ENCODE peak calls at places on chromosomes 16 and 17, in ten cellular contexts. P is brain microvascular endothelial cell; G is progenitor cell of endocrine pancreas; U is fibroblast of mammary gland; F is breast epithelium; V is HL-60; R is kidney epithelial cell; L is CD4-positive, alpha-beta T cell; Z is left lung; C is endodermal cell. W is an unnamed sample.

GRCh38 chr17:33266116-33266515 is 27.0 kb downstream of the ASIC2 start:
- DNase-seq in U (peak; percentile 44), R (no peak), V (no peak), F (no peak), G (no peak), P (no peak), Z (no peak), C (no peak), L (no peak), W (no peak)

GRCh38 chr17:73639322-73639721 is 4.9 kb downstream of the SDK2 start:
- DNase-seq in P (no peak), C (peak; percentile 44), L (no peak), Z (no peak), R (no peak), F (no peak), G (no peak), V (no peak), U (peak; percentile 41), W (no peak)

GRCh38 chr16:1158456-1159324 is 5.8 kb downstream of the CACNA1H start:
- DNase-seq in L (no peak), Z (no peak), C (no peak), G (no peak), V (no peak), F (no peak), R (no peak), P (no peak), U (peak; percentile 8), W (no peak)

GRCh38 chr16:73048292-73049050 is 543 bp upstream of the ZFHX3 start:
- DNase-seq in G (no peak), C (no peak), Z (peak; percentile 67), F (no peak), V (no peak), P (no peak), R (no peak), U (no peak), L (no peak), W (no peak)

GRCh38 chr17:47987240-47987835 is 16.4 kb downstream of the CDK5RAP3 start:
- DNase-seq in L (no peak), R (no peak), V (no peak), Z (no peak), C (peak; percentile 81), P (no peak), G (no peak), F (no peak), U (no peak), W (no peak)

GRCh38 chr17:66549731-66550207 is 247.4 kb downstream of the PRKCA start:
- DNase-seq in L (no peak), U (peak; percentile 73), G (no peak), F (no peak), V (no peak), P (peak; percentile 69), Z (no peak), C (peak; percentile 70), R (peak; percentile 83), W (no peak)

GRCh38 chr16:2598723-2599122 is 60.9 kb downstream of the PDPK1 start:
- DNase-seq in V (no peak), C (no peak), R (no peak), L (no peak), Z (no peak), F (no peak), P (no peak), U (no peak), G (no peak), W (no peak)

GRCh38 chr17:76539631-76540271 is at the start of gene PRCD:
- DNase-seq in L (no peak), C (peak; percentile 75), G (no peak), R (no peak), Z (no peak), F (no peak), P (no peak), U (no peak), V (no peak), W (no peak)

GRCh38 chr17:49277638-49278037 is 47.1 kb upstream of the PHOSPHO1 start:
- DNase-seq in G (no peak), P (no peak), V (no peak), R (no peak), F (no peak), U (peak; percentile 14), Z (no peak), C (no peak), L (no peak), W (no peak)

GRCh38 chr17:79400989-79401703 is 209.7 kb downstream of the RBFOX3 start:
- DNase-seq in G (peak; percentile 71), F (peak; percentile 65), C (peak; percentile 95), Z (peak; percentile 61), U (peak; percentile 45), P (peak; percentile 57), V (peak; percentile 57), L (peak; percentile 67), R (no peak), W (peak; percentile 70)

GRCh38 chr16:30357715-30358576 is 2.8 kb upstream of the CD2BP2 start:
- DNase-seq in G (no peak), L (no peak), F (no peak), R (no peak), U (no peak), P (no peak), Z (peak; percentile 29), C (no peak), V (no peak), W (no peak)

GRCh38 chr17:32298721-32299578 is 33.3 kb downstream of the RHBDL3 start:
- DNase-seq in L (no peak), P (no peak), R (no peak), G (no peak), V (no peak), U (no peak), F (peak; percentile 57), C (no peak), Z (no peak), W (no peak)

GRCh38 chr16:66226762-66227161 is 139.7 kb upstream of the CDH5 start:
- DNase-seq in R (no peak), F (no peak), P (no peak), G (no peak), L (no peak), U (no peak), V (no peak), Z (no peak), C (peak; percentile 28), W (no peak)

GRCh38 chr17:77458202-77459017 is 317.6 kb downstream of the SEC14L1 start:
- DNase-seq in G (no peak), V (no peak), Z (no peak), U (no peak), R (no peak), F (no peak), L (no peak), P (no peak), C (no peak), W (no peak)

DNA sequence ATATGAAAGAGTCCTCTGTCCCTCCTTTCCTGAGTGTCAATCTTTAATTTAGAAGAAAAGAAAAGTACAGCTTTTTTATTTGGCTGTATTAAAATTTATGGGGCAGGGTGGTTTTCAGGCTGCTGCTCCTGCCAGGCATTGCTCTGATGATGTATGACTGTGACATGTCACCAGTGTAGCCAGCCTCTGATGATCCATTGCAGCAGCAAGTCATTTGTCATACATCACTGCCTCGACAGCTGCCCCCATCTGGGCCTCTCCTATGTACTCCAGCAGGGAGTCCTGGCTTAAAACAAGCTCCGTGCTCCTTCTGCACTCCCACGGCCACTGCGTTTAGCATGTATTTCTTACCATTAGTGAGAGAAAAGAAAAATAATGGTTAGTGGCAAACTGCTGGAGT is 854.3 kb downstream of the KCNJ2 start:
- DNase-seq in C (no peak), Z (no peak), V (no peak), P (peak; percentile 3), L (no peak), G (no peak), F (no peak), R (peak; percentile 23), U (no peak), W (no peak)
- TF ChIP-seq CTCF in C (no peak), Z (no peak), V (no peak), P (no peak), L (no peak), G (no peak), F (no peak), R (no peak), U (no peak), W (no peak)

DNA sequence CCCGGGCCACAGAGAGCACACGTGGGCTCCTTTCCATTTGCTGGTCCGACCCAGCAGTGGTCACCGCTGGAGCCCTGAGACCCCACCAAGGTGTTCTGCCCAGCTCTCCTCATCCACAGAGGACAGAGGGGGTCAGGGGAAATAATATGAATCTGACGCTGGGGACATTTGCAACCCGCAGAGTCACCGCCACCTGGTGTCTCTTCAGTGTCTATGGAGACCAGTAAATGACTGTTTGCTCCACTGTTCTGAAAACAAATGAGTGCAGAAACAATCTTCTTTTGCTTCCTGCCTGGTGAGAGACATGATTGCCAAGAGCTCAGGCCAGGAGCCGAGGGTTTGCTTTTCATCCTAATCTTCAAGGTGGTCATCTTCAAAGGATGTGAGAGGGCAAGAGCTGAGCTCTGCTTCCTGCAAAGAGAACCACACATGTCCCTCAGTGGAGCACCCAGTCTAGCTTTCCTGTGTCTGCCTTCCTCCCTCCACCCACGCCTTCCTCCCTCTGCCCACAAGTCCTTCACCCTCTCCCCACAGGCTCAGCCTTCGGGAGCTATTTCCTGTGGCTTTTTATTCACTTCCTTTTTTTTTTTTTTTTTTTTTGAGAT is 14.7 kb upstream of the KLHDC4 start:
- DNase-seq in V (peak; percentile 89), P (peak; percentile 52), F (no peak), L (peak; percentile 13), G (no peak), Z (peak; percentile 82), U (peak; percentile 40), R (no peak), C (no peak), W (no peak)
- TF ChIP-seq CTCF in V (no peak), P (no peak), F (no peak), L (no peak), G (no peak), Z (no peak), U (no peak), R (no peak), C (no peak), W (no peak)

DNA sequence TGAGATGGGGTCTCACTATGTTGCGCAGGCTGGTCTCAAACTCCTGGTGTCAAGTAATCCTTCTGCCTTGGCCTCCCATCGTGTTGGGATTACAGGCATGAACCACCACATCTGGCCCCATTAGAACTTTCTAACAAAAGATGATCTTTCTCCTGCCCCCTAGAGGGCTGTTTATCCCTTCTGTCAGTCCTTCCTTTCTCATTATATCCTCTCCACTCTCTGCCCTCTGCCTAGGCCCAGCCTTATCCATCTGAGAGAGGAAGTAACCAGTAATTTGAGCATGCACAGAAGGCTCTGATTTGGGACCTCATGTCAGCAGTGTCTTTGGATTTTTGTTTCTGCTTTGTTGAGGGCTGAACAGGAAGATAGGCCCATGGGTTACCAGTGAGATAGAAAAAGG is 4.4 kb upstream of the DHX40 start:
- DNase-seq in V (peak; percentile 81), F (no peak), L (no peak), U (peak; percentile 34), P (peak; percentile 18), R (no peak), G (no peak), C (peak; percentile 66), Z (no peak), W (no peak)
- TF ChIP-seq CTCF in V (peak; percentile 31), F (no peak), L (peak; percentile 25), U (peak; percentile 42), P (peak; percentile 58), R (peak; percentile 41), G (no peak), C (peak; percentile 73), Z (no peak), W (no peak)

DNA sequence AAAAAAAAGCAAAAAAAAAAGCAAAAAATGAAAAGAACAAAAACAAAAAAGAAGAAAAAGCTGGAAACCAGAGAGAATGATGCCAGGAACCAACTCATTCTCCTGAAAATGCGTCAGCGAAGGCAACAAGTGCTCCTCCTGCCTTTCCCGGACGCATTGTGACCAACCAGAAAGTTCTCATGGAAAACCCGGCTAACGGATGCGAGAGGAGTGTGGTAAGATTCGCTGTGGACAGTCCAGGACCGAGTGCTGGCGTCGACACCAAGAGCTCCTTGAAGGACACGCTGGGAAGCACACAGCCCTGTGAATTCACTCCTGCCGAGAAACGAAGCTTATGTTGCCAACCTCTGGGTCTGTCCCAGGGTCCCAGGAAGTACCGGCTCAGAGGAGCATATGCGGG is 43.4 kb downstream of the METRNL start:
- DNase-seq in L (no peak), V (no peak), G (no peak), P (no peak), Z (no peak), C (peak; percentile 46), R (no peak), F (peak; percentile 20), U (peak; percentile 81), W (no peak)
- TF ChIP-seq CTCF in L (no peak), V (no peak), G (no peak), P (no peak), Z (no peak), C (no peak), R (no peak), F (no peak), U (no peak), W (no peak)